ENCODE peak calls at places on chromosomes 5 and 9, in nine cellular contexts. One of them, this sample, is unnamed.

GRCh38 chr9:83656952-83657351 is 34.0 kb downstream of the IDNK start:
- DNase-seq in nephron progenitor cell: no peak
- DNase-seq in glutamatergic neuron: no peak
- DNase-seq in Calu3: no peak
- DNase-seq in right atrium auricular region: no peak
- DNase-seq in cardiac fibroblast: no peak
- DNase-seq in WTC11: no peak
- DNase-seq in chondrocyte: no peak
- DNase-seq in brain microvascular endothelial cell: no peak
- DNase-seq in this sample: no peak

GRCh38 chr5:74798977-74799911 is 32.2 kb downstream of the NSA2 start:
- DNase-seq in chondrocyte: no peak
- DNase-seq in glutamatergic neuron: no peak
- DNase-seq in right atrium auricular region: no peak
- DNase-seq in Calu3: no peak
- DNase-seq in WTC11: no peak
- DNase-seq in brain microvascular endothelial cell: no peak
- DNase-seq in cardiac fibroblast: no peak
- DNase-seq in nephron progenitor cell: no peak
- DNase-seq in this sample: no peak

GRCh38 chr9:89598926-89599325 is 5.9 kb upstream of the GADD45G start:
- DNase-seq in glutamatergic neuron: peak
- DNase-seq in cardiac fibroblast: no peak
- DNase-seq in chondrocyte: no peak
- DNase-seq in WTC11: no peak
- DNase-seq in right atrium auricular region: no peak
- DNase-seq in brain microvascular endothelial cell: no peak
- DNase-seq in nephron progenitor cell: no peak
- DNase-seq in Calu3: no peak
- DNase-seq in this sample: no peak

GRCh38 chr5:126365446-126366198 is 57.6 kb upstream of the GRAMD2B start:
- DNase-seq in chondrocyte: no peak
- DNase-seq in glutamatergic neuron: no peak
- DNase-seq in right atrium auricular region: no peak
- DNase-seq in brain microvascular endothelial cell: no peak
- DNase-seq in WTC11: no peak
- DNase-seq in cardiac fibroblast: no peak
- DNase-seq in nephron progenitor cell: no peak
- DNase-seq in Calu3: no peak
- DNase-seq in this sample: no peak

GRCh38 chr9:114551750-114552685 is 35.6 kb upstream of the ATP6V1G1 start:
- DNase-seq in Calu3: peak
- DNase-seq in right atrium auricular region: peak
- DNase-seq in brain microvascular endothelial cell: peak
- DNase-seq in nephron progenitor cell: peak
- DNase-seq in cardiac fibroblast: peak
- DNase-seq in chondrocyte: no peak
- DNase-seq in WTC11: no peak
- DNase-seq in glutamatergic neuron: peak
- DNase-seq in this sample: no peak

GRCh38 chr5:97986069-97986468 is 787.4 kb upstream of the RGMB start:
- DNase-seq in WTC11: no peak
- DNase-seq in glutamatergic neuron: no peak
- DNase-seq in Calu3: no peak
- DNase-seq in cardiac fibroblast: peak
- DNase-seq in nephron progenitor cell: no peak
- DNase-seq in chondrocyte: no peak
- DNase-seq in right atrium auricular region: no peak
- DNase-seq in brain microvascular endothelial cell: peak
- DNase-seq in this sample: no peak

GRCh38 chr5:29238115-29238514 is 1955.4 kb upstream of the CDH6 start:
- DNase-seq in right atrium auricular region: no peak
- DNase-seq in cardiac fibroblast: no peak
- DNase-seq in glutamatergic neuron: no peak
- DNase-seq in WTC11: no peak
- DNase-seq in brain microvascular endothelial cell: no peak
- DNase-seq in Calu3: no peak
- DNase-seq in chondrocyte: no peak
- DNase-seq in nephron progenitor cell: no peak
- DNase-seq in this sample: no peak

GRCh38 chr5:10831416-10831815 is 70.4 kb upstream of the DAP start:
- DNase-seq in nephron progenitor cell: no peak
- DNase-seq in WTC11: no peak
- DNase-seq in right atrium auricular region: no peak
- DNase-seq in brain microvascular endothelial cell: peak
- DNase-seq in glutamatergic neuron: no peak
- DNase-seq in cardiac fibroblast: peak
- DNase-seq in chondrocyte: no peak
- DNase-seq in Calu3: no peak
- DNase-seq in this sample: no peak

GRCh38 chr9:5917273-5917672 is 26.6 kb downstream of the MLANA start:
- DNase-seq in WTC11: no peak
- DNase-seq in glutamatergic neuron: no peak
- DNase-seq in right atrium auricular region: no peak
- DNase-seq in chondrocyte: no peak
- DNase-seq in cardiac fibroblast: no peak
- DNase-seq in brain microvascular endothelial cell: no peak
- DNase-seq in nephron progenitor cell: no peak
- DNase-seq in Calu3: no peak
- DNase-seq in this sample: no peak

GRCh38 chr9:5915438-5915837 is 24.7 kb downstream of the MLANA start:
- DNase-seq in right atrium auricular region: no peak
- DNase-seq in glutamatergic neuron: no peak
- DNase-seq in Calu3: no peak
- DNase-seq in WTC11: no peak
- DNase-seq in nephron progenitor cell: no peak
- DNase-seq in cardiac fibroblast: no peak
- DNase-seq in chondrocyte: no peak
- DNase-seq in brain microvascular endothelial cell: no peak
- DNase-seq in this sample: no peak

GRCh38 chr9:5918460-5918859 is 27.8 kb downstream of the MLANA start:
- DNase-seq in brain microvascular endothelial cell: no peak
- DNase-seq in glutamatergic neuron: no peak
- DNase-seq in right atrium auricular region: no peak
- DNase-seq in chondrocyte: no peak
- DNase-seq in cardiac fibroblast: no peak
- DNase-seq in nephron progenitor cell: no peak
- DNase-seq in Calu3: no peak
- DNase-seq in WTC11: no peak
- DNase-seq in this sample: no peak

GRCh38 chr9:5920860-5921328 is 30.2 kb downstream of the MLANA start:
- DNase-seq in glutamatergic neuron: no peak
- DNase-seq in nephron progenitor cell: no peak
- DNase-seq in WTC11: no peak
- DNase-seq in chondrocyte: no peak
- DNase-seq in right atrium auricular region: no peak
- DNase-seq in Calu3: no peak
- DNase-seq in brain microvascular endothelial cell: no peak
- DNase-seq in cardiac fibroblast: no peak
- DNase-seq in this sample: no peak

DNA sequence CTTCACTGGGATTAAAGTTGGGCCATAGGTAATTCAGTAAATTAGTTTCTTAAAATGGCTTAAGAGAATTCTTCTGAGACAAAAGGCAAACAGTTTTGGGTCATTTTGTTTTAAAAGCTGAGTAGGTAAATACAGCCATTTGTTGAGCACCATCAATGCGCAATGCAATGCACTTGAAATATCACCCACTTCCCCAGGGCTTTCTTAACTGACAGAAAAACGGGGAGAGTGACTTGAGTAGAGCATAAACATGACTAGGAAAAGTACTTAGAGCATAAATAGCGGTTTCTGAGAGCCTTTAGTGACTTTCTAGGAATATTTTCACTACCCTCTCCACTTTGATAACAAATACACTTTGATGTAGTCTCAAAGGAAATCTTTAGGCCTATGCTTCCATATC is 27.2 kb downstream of the MLANA start:
- DNase-seq in brain microvascular endothelial cell: no peak
- DNase-seq in right atrium auricular region: no peak
- DNase-seq in glutamatergic neuron: no peak
- DNase-seq in WTC11: no peak
- DNase-seq in Calu3: no peak
- DNase-seq in chondrocyte: no peak
- DNase-seq in cardiac fibroblast: no peak
- DNase-seq in nephron progenitor cell: no peak
- DNase-seq in this sample: no peak
- TF ChIP-seq CTCF in brain microvascular endothelial cell: no peak
- TF ChIP-seq CTCF in right atrium auricular region: no peak
- TF ChIP-seq CTCF in glutamatergic neuron: no peak
- TF ChIP-seq CTCF in WTC11: no peak
- TF ChIP-seq CTCF in Calu3: no peak
- TF ChIP-seq CTCF in chondrocyte: no peak
- TF ChIP-seq CTCF in cardiac fibroblast: no peak
- TF ChIP-seq CTCF in nephron progenitor cell: no peak
- TF ChIP-seq CTCF in this sample: no peak

DNA sequence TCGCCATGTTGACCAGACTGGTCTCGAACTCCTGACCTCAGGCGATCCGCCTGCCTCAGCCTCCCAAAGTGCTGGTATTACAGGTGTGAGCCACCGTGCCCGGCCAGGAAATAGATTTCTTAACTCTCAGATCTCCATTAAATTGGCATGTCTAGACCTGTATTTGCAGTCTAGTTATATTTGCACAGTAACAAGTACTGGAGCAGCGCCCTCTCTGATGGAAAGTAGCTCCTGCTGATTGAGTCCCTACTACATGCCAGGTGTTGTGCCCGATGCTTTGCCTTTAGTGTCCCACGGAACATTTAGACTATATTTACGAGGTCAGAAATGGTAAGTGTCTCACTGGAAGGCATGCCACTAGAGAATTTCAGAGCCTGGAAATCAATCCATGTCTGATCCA is 15.8 kb upstream of the TMED9 start:
- DNase-seq in cardiac fibroblast: no peak
- DNase-seq in brain microvascular endothelial cell: no peak
- DNase-seq in nephron progenitor cell: no peak
- DNase-seq in right atrium auricular region: no peak
- DNase-seq in Calu3: no peak
- DNase-seq in WTC11: no peak
- DNase-seq in chondrocyte: no peak
- DNase-seq in glutamatergic neuron: no peak
- DNase-seq in this sample: no peak
- TF ChIP-seq CTCF in cardiac fibroblast: no peak
- TF ChIP-seq CTCF in brain microvascular endothelial cell: peak
- TF ChIP-seq CTCF in nephron progenitor cell: no peak
- TF ChIP-seq CTCF in right atrium auricular region: no peak
- TF ChIP-seq CTCF in Calu3: no peak
- TF ChIP-seq CTCF in WTC11: no peak
- TF ChIP-seq CTCF in chondrocyte: peak
- TF ChIP-seq CTCF in glutamatergic neuron: no peak
- TF ChIP-seq CTCF in this sample: no peak

GRCh38 chr9:136131629-136132499 is 13.2 kb upstream of the TMEM250 start:
- DNase-seq in cardiac fibroblast: no peak
- DNase-seq in WTC11: no peak
- DNase-seq in nephron progenitor cell: no peak
- DNase-seq in Calu3: no peak
- DNase-seq in brain microvascular endothelial cell: no peak
- DNase-seq in glutamatergic neuron: no peak
- DNase-seq in right atrium auricular region: no peak
- DNase-seq in chondrocyte: no peak
- DNase-seq in this sample: no peak

GRCh38 chr9:136133959-136134484 is 15.3 kb upstream of the TMEM250 start:
- DNase-seq in chondrocyte: no peak
- DNase-seq in glutamatergic neuron: no peak
- DNase-seq in brain microvascular endothelial cell: no peak
- DNase-seq in nephron progenitor cell: no peak
- DNase-seq in right atrium auricular region: no peak
- DNase-seq in cardiac fibroblast: no peak
- DNase-seq in Calu3: no peak
- DNase-seq in WTC11: no peak
- DNase-seq in this sample: no peak

GRCh38 chr9:136135326-136136126 is 16.9 kb upstream of the TMEM250 start:
- DNase-seq in Calu3: no peak
- DNase-seq in WTC11: no peak
- DNase-seq in cardiac fibroblast: no peak
- DNase-seq in nephron progenitor cell: no peak
- DNase-seq in brain microvascular endothelial cell: no peak
- DNase-seq in right atrium auricular region: no peak
- DNase-seq in chondrocyte: no peak
- DNase-seq in glutamatergic neuron: no peak
- DNase-seq in this sample: no peak

GRCh38 chr9:136132500-136133050 is 13.9 kb upstream of the TMEM250 start:
- DNase-seq in chondrocyte: no peak
- DNase-seq in brain microvascular endothelial cell: no peak
- DNase-seq in WTC11: no peak
- DNase-seq in cardiac fibroblast: no peak
- DNase-seq in right atrium auricular region: no peak
- DNase-seq in glutamatergic neuron: no peak
- DNase-seq in Calu3: no peak
- DNase-seq in nephron progenitor cell: no peak
- DNase-seq in this sample: no peak

DNA sequence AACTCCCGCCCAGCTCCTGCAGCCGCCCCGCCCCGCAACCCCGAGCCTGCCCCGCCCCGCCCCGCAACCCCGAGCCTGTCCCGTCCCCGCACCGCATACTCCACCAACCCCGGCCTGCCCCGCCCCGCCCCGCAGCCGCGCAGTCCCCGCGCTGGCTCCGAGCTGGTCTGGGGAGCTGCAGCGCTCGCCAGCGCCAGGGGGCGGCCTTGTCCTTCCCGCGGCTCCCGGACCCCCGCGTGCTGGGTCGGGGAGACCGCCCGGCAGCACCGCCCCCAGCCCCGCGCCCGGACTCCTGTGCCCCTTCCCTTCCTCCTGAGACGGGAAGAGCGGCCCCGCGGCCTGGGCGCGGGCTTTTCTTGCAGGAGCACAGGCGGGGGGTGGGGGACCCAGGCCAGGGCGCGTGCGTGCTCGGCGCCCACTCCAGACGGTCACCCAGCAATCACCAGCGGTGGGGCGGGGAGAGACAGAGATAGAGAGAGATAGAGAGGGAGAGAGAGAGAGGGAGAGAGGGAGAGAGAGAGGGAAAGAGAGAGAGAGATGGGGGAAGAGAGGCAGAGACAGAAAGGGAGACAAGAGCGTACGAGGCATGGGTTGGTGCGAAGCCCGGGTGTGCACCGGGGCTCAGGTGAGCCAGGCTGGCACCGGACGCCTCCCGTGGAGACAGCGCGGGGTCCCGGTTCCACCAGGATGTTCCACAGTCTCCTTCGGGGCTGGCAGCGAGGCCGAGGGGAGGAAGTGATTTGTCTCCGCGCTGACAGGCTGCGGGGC is 14.7 kb upstream of the TMEM250 start:
- DNase-seq in brain microvascular endothelial cell: no peak
- DNase-seq in nephron progenitor cell: peak
- DNase-seq in WTC11: peak
- DNase-seq in Calu3: peak
- DNase-seq in cardiac fibroblast: no peak
- DNase-seq in right atrium auricular region: no peak
- DNase-seq in glutamatergic neuron: peak
- DNase-seq in chondrocyte: no peak
- DNase-seq in this sample: no peak
- TF ChIP-seq CTCF in brain microvascular endothelial cell: peak
- TF ChIP-seq CTCF in nephron progenitor cell: peak
- TF ChIP-seq CTCF in WTC11: no peak
- TF ChIP-seq CTCF in Calu3: peak
- TF ChIP-seq CTCF in cardiac fibroblast: peak
- TF ChIP-seq CTCF in right atrium auricular region: peak
- TF ChIP-seq CTCF in glutamatergic neuron: peak
- TF ChIP-seq CTCF in chondrocyte: peak
- TF ChIP-seq CTCF in this sample: no peak

GRCh38 chr5:8478308-8478707 is 609.4 kb downstream of the MTRR start:
- DNase-seq in chondrocyte: no peak
- DNase-seq in Calu3: no peak
- DNase-seq in cardiac fibroblast: peak
- DNase-seq in right atrium auricular region: no peak
- DNase-seq in glutamatergic neuron: no peak
- DNase-seq in nephron progenitor cell: no peak
- DNase-seq in WTC11: no peak
- DNase-seq in brain microvascular endothelial cell: peak
- DNase-seq in this sample: no peak

GRCh38 chr5:8473016-8473415 is 604.1 kb downstream of the MTRR start:
- DNase-seq in nephron progenitor cell: no peak
- DNase-seq in brain microvascular endothelial cell: no peak
- DNase-seq in glutamatergic neuron: no peak
- DNase-seq in right atrium auricular region: no peak
- DNase-seq in chondrocyte: no peak
- DNase-seq in Calu3: no peak
- DNase-seq in WTC11: no peak
- DNase-seq in cardiac fibroblast: no peak
- DNase-seq in this sample: no peak

GRCh38 chr5:8470489-8470888 is 601.5 kb downstream of the MTRR start:
- DNase-seq in brain microvascular endothelial cell: no peak
- DNase-seq in Calu3: no peak
- DNase-seq in nephron progenitor cell: no peak
- DNase-seq in cardiac fibroblast: no peak
- DNase-seq in glutamatergic neuron: no peak
- DNase-seq in chondrocyte: no peak
- DNase-seq in WTC11: no peak
- DNase-seq in right atrium auricular region: no peak
- DNase-seq in this sample: no peak

GRCh38 chr5:8474569-8474930 is 605.6 kb downstream of the MTRR start:
- DNase-seq in WTC11: no peak
- DNase-seq in cardiac fibroblast: no peak
- DNase-seq in nephron progenitor cell: no peak
- DNase-seq in chondrocyte: no peak
- DNase-seq in brain microvascular endothelial cell: no peak
- DNase-seq in glutamatergic neuron: no peak
- DNase-seq in Calu3: no peak
- DNase-seq in right atrium auricular region: no peak
- DNase-seq in this sample: no peak

GRCh38 chr5:8473827-8474568 is 605.0 kb downstream of the MTRR start:
- DNase-seq in cardiac fibroblast: no peak
- DNase-seq in brain microvascular endothelial cell: no peak
- DNase-seq in WTC11: peak
- DNase-seq in Calu3: no peak
- DNase-seq in chondrocyte: no peak
- DNase-seq in glutamatergic neuron: no peak
- DNase-seq in nephron progenitor cell: no peak
- DNase-seq in right atrium auricular region: no peak
- DNase-seq in this sample: no peak
- TF ChIP-seq CTCF in cardiac fibroblast: peak
- TF ChIP-seq CTCF in brain microvascular endothelial cell: peak
- TF ChIP-seq CTCF in WTC11: peak
- TF ChIP-seq CTCF in Calu3: no peak
- TF ChIP-seq CTCF in chondrocyte: peak
- TF ChIP-seq CTCF in glutamatergic neuron: no peak
- TF ChIP-seq CTCF in nephron progenitor cell: no peak
- TF ChIP-seq CTCF in right atrium auricular region: no peak
- TF ChIP-seq CTCF in this sample: no peak

This sample was measured in mucosa of descending colon.